ENCODE peak calls at places on chromosomes 5 and 9, in four cellular contexts. One of them, this sample, is unnamed.

GRCh38 chr5:79840085-79840990 is 150.7 kb downstream of the CMYA5 start:
- DNase-seq in GM13976: no peak
- DNase-seq in fibroblast of lung: no peak
- DNase-seq in dorsolateral prefrontal cortex: peak
- DNase-seq in this sample: no peak

GRCh38 chr5:61289241-61289640 is 42.8 kb upstream of the ZSWIM6 start:
- DNase-seq in GM13976: no peak
- DNase-seq in dorsolateral prefrontal cortex: no peak
- DNase-seq in fibroblast of lung: no peak
- DNase-seq in this sample: no peak

GRCh38 chr9:93023521-93023815 is 35.0 kb upstream of the SUSD3 start:
- DNase-seq in dorsolateral prefrontal cortex: no peak
- DNase-seq in fibroblast of lung: no peak
- DNase-seq in GM13976: no peak
- DNase-seq in this sample: no peak

GRCh38 chr5:132776077-132776931 is 735 bp downstream of the SEPTIN8 start:
- DNase-seq in GM13976: peak
- DNase-seq in dorsolateral prefrontal cortex: peak
- DNase-seq in fibroblast of lung: peak
- DNase-seq in this sample: peak

GRCh38 chr9:20373263-20373662 is 249.0 kb downstream of the MLLT3 start:
- DNase-seq in fibroblast of lung: no peak
- DNase-seq in GM13976: no peak
- DNase-seq in dorsolateral prefrontal cortex: no peak
- DNase-seq in this sample: no peak

GRCh38 chr9:136422876-136423275 is 12.4 kb downstream of the PMPCA start:
- DNase-seq in GM13976: no peak
- DNase-seq in dorsolateral prefrontal cortex: no peak
- DNase-seq in fibroblast of lung: no peak
- DNase-seq in this sample: no peak

GRCh38 chr5:157607371-157608161 is 32.0 kb upstream of the ADAM19 start:
- DNase-seq in dorsolateral prefrontal cortex: no peak
- DNase-seq in fibroblast of lung: no peak
- DNase-seq in GM13976: no peak
- DNase-seq in this sample: no peak

GRCh38 chr5:1294839-1295649 is at the start of gene TERT:
- DNase-seq in fibroblast of lung: no peak
- DNase-seq in GM13976: peak
- DNase-seq in dorsolateral prefrontal cortex: no peak
- DNase-seq in this sample: peak

GRCh38 chr9:93645149-93645889 is 68.9 kb downstream of the PHF2 start:
- DNase-seq in fibroblast of lung: no peak
- DNase-seq in GM13976: no peak
- DNase-seq in dorsolateral prefrontal cortex: peak
- DNase-seq in this sample: no peak

GRCh38 chr5:33834334-33834733 is 57.5 kb downstream of the ADAMTS12 start:
- DNase-seq in fibroblast of lung: peak
- DNase-seq in dorsolateral prefrontal cortex: no peak
- DNase-seq in GM13976: no peak
- DNase-seq in this sample: no peak

DNA sequence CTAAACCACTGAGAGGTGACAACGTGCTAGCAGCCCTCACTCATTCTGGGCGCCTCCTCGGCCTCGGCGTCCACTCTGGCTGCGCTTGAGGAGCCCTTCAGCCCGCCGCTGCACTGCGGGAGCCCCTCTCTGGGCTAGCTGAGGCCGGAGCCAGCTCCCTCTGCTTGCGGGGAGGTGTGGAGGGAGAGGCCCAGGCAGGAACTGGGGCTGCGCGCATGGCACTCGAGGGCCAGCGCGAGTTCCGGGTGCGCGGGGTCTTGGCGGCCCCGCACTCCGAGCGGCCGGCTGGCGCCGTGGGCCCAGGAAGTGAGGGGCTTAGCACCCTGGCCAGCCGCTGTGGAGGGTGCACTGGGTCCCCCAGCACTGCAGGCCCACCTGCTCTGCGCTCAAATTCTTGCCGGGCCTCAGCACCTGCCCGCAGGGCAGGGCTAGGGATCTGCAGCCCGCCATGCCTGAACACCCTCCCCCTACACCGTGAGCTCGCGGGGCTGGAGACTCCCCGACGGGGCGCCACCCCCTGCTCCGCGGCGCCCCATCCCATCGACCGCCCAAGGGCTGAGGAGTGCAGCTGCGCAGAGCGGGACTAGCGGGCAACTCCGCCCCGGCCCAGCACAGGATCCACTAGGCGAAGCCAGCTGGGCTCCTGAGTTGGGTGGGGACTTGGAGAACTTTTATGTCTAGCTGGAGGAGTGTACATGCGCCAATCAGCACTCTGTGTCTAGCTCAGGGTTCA is 11.8 kb upstream of the UBE2D2 start:
- DNase-seq in fibroblast of lung: no peak
- DNase-seq in dorsolateral prefrontal cortex: no peak
- DNase-seq in GM13976: no peak
- DNase-seq in this sample: no peak
- TF ChIP-seq CTCF in fibroblast of lung: no peak
- TF ChIP-seq CTCF in dorsolateral prefrontal cortex: no peak
- TF ChIP-seq CTCF in GM13976: no peak
- TF ChIP-seq CTCF in this sample: no peak

DNA sequence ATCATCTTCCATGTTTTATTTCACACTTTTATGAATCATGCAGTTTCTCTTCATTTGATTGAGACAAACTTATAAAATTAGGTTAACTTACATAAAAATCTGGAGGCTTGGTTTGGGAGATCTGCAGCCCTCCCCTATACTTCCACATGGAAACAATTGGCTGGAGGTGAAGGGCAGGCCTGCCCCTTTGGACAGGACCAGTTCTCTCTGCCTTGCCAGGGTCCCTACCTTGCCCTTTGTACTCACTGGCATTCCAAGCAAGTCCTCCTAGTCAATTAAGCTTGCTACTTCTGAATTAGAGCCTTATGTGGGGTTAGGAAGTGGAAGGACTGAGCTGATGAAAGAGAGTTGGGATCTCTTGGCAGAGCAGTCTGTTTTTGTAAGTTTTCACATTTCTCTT is 257.3 kb downstream of the GAS1 start:
- DNase-seq in fibroblast of lung: no peak
- DNase-seq in GM13976: no peak
- DNase-seq in dorsolateral prefrontal cortex: no peak
- DNase-seq in this sample: no peak
- TF ChIP-seq CTCF in fibroblast of lung: no peak
- TF ChIP-seq CTCF in GM13976: no peak
- TF ChIP-seq CTCF in dorsolateral prefrontal cortex: no peak
- TF ChIP-seq CTCF in this sample: no peak

GRCh38 chr9:116907989-116908388 is 220.9 kb downstream of the TRIM32 start:
- DNase-seq in fibroblast of lung: no peak
- DNase-seq in dorsolateral prefrontal cortex: no peak
- DNase-seq in GM13976: no peak
- DNase-seq in this sample: no peak

GRCh38 chr9:116905131-116905724 is 218.1 kb downstream of the TRIM32 start:
- DNase-seq in GM13976: no peak
- DNase-seq in dorsolateral prefrontal cortex: peak
- DNase-seq in fibroblast of lung: no peak
- DNase-seq in this sample: no peak

GRCh38 chr9:116900543-116900942 is 213.4 kb downstream of the TRIM32 start:
- DNase-seq in fibroblast of lung: no peak
- DNase-seq in dorsolateral prefrontal cortex: no peak
- DNase-seq in GM13976: no peak
- DNase-seq in this sample: no peak

GRCh38 chr9:116901260-116901659 is 214.2 kb downstream of the TRIM32 start:
- DNase-seq in GM13976: no peak
- DNase-seq in fibroblast of lung: no peak
- DNase-seq in dorsolateral prefrontal cortex: no peak
- DNase-seq in this sample: no peak

GRCh38 chr9:116904165-116904564 is 217.1 kb downstream of the TRIM32 start:
- DNase-seq in GM13976: no peak
- DNase-seq in dorsolateral prefrontal cortex: no peak
- DNase-seq in fibroblast of lung: no peak
- DNase-seq in this sample: no peak
- TF ChIP-seq CTCF in GM13976: no peak
- TF ChIP-seq CTCF in dorsolateral prefrontal cortex: no peak
- TF ChIP-seq CTCF in fibroblast of lung: no peak
- TF ChIP-seq CTCF in this sample: no peak

GRCh38 chr9:90727498-90727897 is 74.1 kb upstream of the SYK start:
- DNase-seq in GM13976: no peak
- DNase-seq in fibroblast of lung: no peak
- DNase-seq in dorsolateral prefrontal cortex: no peak
- DNase-seq in this sample: no peak

GRCh38 chr9:90724112-90724511 is 77.5 kb upstream of the SYK start:
- DNase-seq in dorsolateral prefrontal cortex: no peak
- DNase-seq in GM13976: no peak
- DNase-seq in fibroblast of lung: no peak
- DNase-seq in this sample: no peak

GRCh38 chr9:90729351-90729750 is 72.3 kb upstream of the SYK start:
- DNase-seq in fibroblast of lung: no peak
- DNase-seq in dorsolateral prefrontal cortex: no peak
- DNase-seq in GM13976: no peak
- DNase-seq in this sample: no peak

GRCh38 chr9:90724880-90725279 is 76.7 kb upstream of the SYK start:
- DNase-seq in dorsolateral prefrontal cortex: no peak
- DNase-seq in GM13976: no peak
- DNase-seq in fibroblast of lung: no peak
- DNase-seq in this sample: no peak

DNA sequence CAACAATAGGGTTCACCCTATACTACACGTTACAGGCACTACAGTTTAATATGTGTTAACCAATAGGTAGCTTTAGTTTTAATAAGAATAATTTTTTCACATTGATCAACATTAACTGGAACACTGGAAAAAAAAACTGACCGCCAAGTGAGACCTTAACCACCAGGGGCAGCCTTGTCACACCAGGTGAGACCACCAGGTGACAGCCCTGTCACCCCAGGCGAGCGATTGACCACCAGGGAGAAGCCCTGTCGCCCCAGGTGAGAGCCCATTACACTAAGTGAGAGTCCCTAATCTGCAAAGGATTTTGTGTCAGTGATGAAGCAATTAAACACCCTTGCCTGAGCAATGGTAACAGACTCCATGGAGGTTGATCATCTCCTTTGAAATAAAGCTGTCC is 75.4 kb upstream of the SYK start:
- DNase-seq in dorsolateral prefrontal cortex: no peak
- DNase-seq in fibroblast of lung: no peak
- DNase-seq in GM13976: no peak
- DNase-seq in this sample: no peak
- TF ChIP-seq CTCF in dorsolateral prefrontal cortex: no peak
- TF ChIP-seq CTCF in fibroblast of lung: no peak
- TF ChIP-seq CTCF in GM13976: no peak
- TF ChIP-seq CTCF in this sample: peak

GRCh38 chr5:172044631-172045314 is 38.3 kb upstream of the FBXW11 start:
- DNase-seq in fibroblast of lung: no peak
- DNase-seq in dorsolateral prefrontal cortex: no peak
- DNase-seq in GM13976: no peak
- DNase-seq in this sample: no peak
- TF ChIP-seq CTCF in fibroblast of lung: no peak
- TF ChIP-seq CTCF in dorsolateral prefrontal cortex: no peak
- TF ChIP-seq CTCF in GM13976: no peak
- TF ChIP-seq CTCF in this sample: no peak

GRCh38 chr9:2158729-2159128 is 143.6 kb downstream of the SMARCA2 start:
- DNase-seq in GM13976: no peak
- DNase-seq in dorsolateral prefrontal cortex: no peak
- DNase-seq in fibroblast of lung: peak
- DNase-seq in this sample: no peak

GRCh38 chr9:2157277-2158105 is 142.3 kb downstream of the SMARCA2 start:
- DNase-seq in dorsolateral prefrontal cortex: peak
- DNase-seq in GM13976: no peak
- DNase-seq in fibroblast of lung: peak
- DNase-seq in this sample: no peak

GRCh38 chr9:2159521-2160417 is 144.6 kb downstream of the SMARCA2 start:
- DNase-seq in GM13976: no peak
- DNase-seq in dorsolateral prefrontal cortex: no peak
- DNase-seq in fibroblast of lung: peak
- DNase-seq in this sample: no peak

GRCh38 chr9:2155966-2156365 is 140.8 kb downstream of the SMARCA2 start:
- DNase-seq in GM13976: no peak
- DNase-seq in dorsolateral prefrontal cortex: no peak
- DNase-seq in fibroblast of lung: no peak
- DNase-seq in this sample: no peak

DNA sequence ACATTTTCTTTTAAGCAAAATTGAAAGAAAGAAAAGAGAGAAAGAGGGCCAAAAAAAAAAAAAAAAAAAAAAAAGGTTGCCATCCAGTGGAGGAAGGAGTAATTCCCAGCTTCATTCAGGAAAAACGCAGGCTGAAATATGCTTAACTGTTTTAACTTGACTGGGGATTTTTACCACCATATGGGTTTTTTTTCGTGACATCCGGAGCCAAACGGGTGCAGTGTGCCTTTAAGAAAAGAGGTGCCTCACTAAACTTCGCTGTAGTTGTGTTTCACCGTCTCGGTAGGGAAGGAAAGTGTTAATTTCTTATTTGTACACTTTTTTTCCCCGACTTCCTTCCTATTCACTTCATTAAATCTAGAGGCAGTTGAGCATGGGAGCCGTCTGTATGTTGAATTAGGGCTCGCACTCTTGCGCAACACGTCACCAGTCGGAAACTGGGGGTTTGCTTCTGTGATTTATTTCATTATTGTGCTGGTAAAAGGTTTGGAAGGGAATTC is 143.0 kb downstream of the SMARCA2 start:
- DNase-seq in fibroblast of lung: peak
- DNase-seq in GM13976: peak
- DNase-seq in dorsolateral prefrontal cortex: no peak
- DNase-seq in this sample: peak
- TF ChIP-seq CTCF in fibroblast of lung: peak
- TF ChIP-seq CTCF in GM13976: no peak
- TF ChIP-seq CTCF in dorsolateral prefrontal cortex: no peak
- TF ChIP-seq CTCF in this sample: no peak

GRCh38 chr9:114285166-114285867 is 37.6 kb upstream of the ORM1 start:
- DNase-seq in fibroblast of lung: peak
- DNase-seq in dorsolateral prefrontal cortex: peak
- DNase-seq in GM13976: no peak
- DNase-seq in this sample: no peak
- TF ChIP-seq CTCF in fibroblast of lung: peak
- TF ChIP-seq CTCF in dorsolateral prefrontal cortex: no peak
- TF ChIP-seq CTCF in GM13976: no peak
- TF ChIP-seq CTCF in this sample: no peak

This sample was measured in endothelial cell.